ENCODE peak calls at places on chromosomes 3 and 15, in six cellular contexts. One of them, this sample, is unnamed.
A peak's percentile ranks its signal among the peaks of the same experiment; 100 is the strongest.

GRCh38 chr3:61562810-61563613 is 1.6 kb downstream of the PTPRG start:
- DNase-seq in effector CD4-positive, alpha-beta T cell: no peak
- DNase-seq in upper lobe of right lung: peak; percentile 71
- DNase-seq in memory B cell: no peak
- DNase-seq in GM12865: no peak
- DNase-seq in NCI-H1694: no peak
- DNase-seq in this sample: no peak

GRCh38 chr3:55779543-55779942 is 292.4 kb upstream of the WNT5A start:
- DNase-seq in effector CD4-positive, alpha-beta T cell: no peak
- DNase-seq in upper lobe of right lung: no peak
- DNase-seq in memory B cell: no peak
- DNase-seq in GM12865: no peak
- DNase-seq in NCI-H1694: no peak
- DNase-seq in this sample: no peak

GRCh38 chr15:63054985-63055384 is 12.4 kb downstream of the TPM1 start:
- DNase-seq in effector CD4-positive, alpha-beta T cell: no peak
- DNase-seq in upper lobe of right lung: no peak
- DNase-seq in memory B cell: no peak
- DNase-seq in GM12865: no peak
- DNase-seq in NCI-H1694: peak; percentile 23
- DNase-seq in this sample: no peak

GRCh38 chr15:50452927-50453326 is 28.7 kb downstream of the USP8 start:
- DNase-seq in effector CD4-positive, alpha-beta T cell: no peak
- DNase-seq in upper lobe of right lung: no peak
- DNase-seq in memory B cell: no peak
- DNase-seq in GM12865: no peak
- DNase-seq in NCI-H1694: no peak
- DNase-seq in this sample: no peak

GRCh38 chr15:31364301-31365031 is 37.8 kb downstream of the KLF13 start:
- DNase-seq in effector CD4-positive, alpha-beta T cell: no peak
- DNase-seq in upper lobe of right lung: no peak
- DNase-seq in memory B cell: no peak
- DNase-seq in GM12865: no peak
- DNase-seq in NCI-H1694: no peak
- DNase-seq in this sample: no peak

GRCh38 chr3:131526801-131527347 is 24.1 kb upstream of the MRPL3 start:
- DNase-seq in effector CD4-positive, alpha-beta T cell: no peak
- DNase-seq in upper lobe of right lung: peak; percentile 65
- DNase-seq in memory B cell: no peak
- DNase-seq in GM12865: peak; percentile 46
- DNase-seq in NCI-H1694: peak; percentile 39
- DNase-seq in this sample: no peak

GRCh38 chr15:57541805-57542504 is 49.7 kb upstream of the MYZAP start:
- DNase-seq in effector CD4-positive, alpha-beta T cell: no peak
- DNase-seq in upper lobe of right lung: no peak
- DNase-seq in memory B cell: peak; percentile 40
- DNase-seq in GM12865: peak; percentile 60
- DNase-seq in NCI-H1694: peak; percentile 42
- DNase-seq in this sample: peak; percentile 56

GRCh38 chr3:134366221-134366927 is 7.9 kb downstream of the AMOTL2 start:
- DNase-seq in effector CD4-positive, alpha-beta T cell: no peak
- DNase-seq in upper lobe of right lung: no peak
- DNase-seq in memory B cell: no peak
- DNase-seq in GM12865: no peak
- DNase-seq in NCI-H1694: no peak
- DNase-seq in this sample: no peak

GRCh38 chr15:84023636-84024035 is 211.9 kb upstream of the GOLGA6L4 start:
- DNase-seq in effector CD4-positive, alpha-beta T cell: no peak
- DNase-seq in upper lobe of right lung: no peak
- DNase-seq in memory B cell: no peak
- DNase-seq in GM12865: peak; percentile 62
- DNase-seq in NCI-H1694: no peak
- DNase-seq in this sample: no peak

GRCh38 chr3:179706233-179706632 is 53.4 kb downstream of the USP13 start:
- DNase-seq in effector CD4-positive, alpha-beta T cell: no peak
- DNase-seq in upper lobe of right lung: no peak
- DNase-seq in memory B cell: no peak
- DNase-seq in GM12865: no peak
- DNase-seq in NCI-H1694: no peak
- DNase-seq in this sample: no peak

GRCh38 chr15:38069506-38069905 is 135.1 kb downstream of the TMCO5A start:
- DNase-seq in effector CD4-positive, alpha-beta T cell: no peak
- DNase-seq in upper lobe of right lung: peak; percentile 66
- DNase-seq in memory B cell: no peak
- DNase-seq in GM12865: peak; percentile 36
- DNase-seq in NCI-H1694: peak; percentile 30
- DNase-seq in this sample: peak; percentile 73

GRCh38 chr15:44782516-44782915 is 46.2 kb downstream of the TRIM69 start:
- DNase-seq in effector CD4-positive, alpha-beta T cell: no peak
- DNase-seq in upper lobe of right lung: no peak
- DNase-seq in memory B cell: no peak
- DNase-seq in GM12865: no peak
- DNase-seq in NCI-H1694: peak; percentile 40
- DNase-seq in this sample: no peak

This sample was measured in GM04504.